ENCODE peak calls at places on chromosomes 6 and 20, in nine cellular contexts. F, H, Z, V, W, D, R, C and G are unnamed samples.

GRCh38 chr20:61252601-61253263 is 671 bp downstream of the CDH4 start:
- DNase-seq in V (no peak), H (no peak), D (no peak), C (peak; percentile 24), W (no peak), Z (no peak), R (no peak), F (no peak), G (no peak)

GRCh38 chr6:27517928-27518787 is 45.3 kb upstream of the ZNF184 start:
- DNase-seq in H (no peak), R (no peak), Z (peak; percentile 28), C (no peak), F (no peak), D (no peak), V (no peak), W (no peak), G (no peak)

GRCh38 chr6:122495612-122496011 is 24.0 kb upstream of the SERINC1 start:
- DNase-seq in F (no peak), R (no peak), D (no peak), H (no peak), W (no peak), V (no peak), C (no peak), Z (no peak), G (no peak)

GRCh38 chr6:36336779-36337194 is at the start of gene BNIP5:
- DNase-seq in H (no peak), Z (no peak), F (no peak), W (no peak), D (no peak), R (no peak), C (no peak), V (no peak), G (no peak)

GRCh38 chr6:137740967-137741761 is 125.9 kb upstream of the TNFAIP3 start:
- DNase-seq in C (no peak), Z (no peak), D (no peak), R (no peak), V (no peak), F (no peak), H (no peak), W (no peak), G (no peak)

GRCh38 chr6:155026366-155027045 is 31.4 kb downstream of the TIAM2 start:
- DNase-seq in W (no peak), V (peak; percentile 82), Z (no peak), F (no peak), R (no peak), D (no peak), H (peak; percentile 16), C (peak; percentile 73), G (peak; percentile 38)

GRCh38 chr20:43975096-43975768 is 60.6 kb downstream of the TOX2 start:
- DNase-seq in R (no peak), Z (no peak), H (no peak), V (peak; percentile 86), W (no peak), D (no peak), C (peak; percentile 34), F (no peak), G (no peak)

GRCh38 chr20:5114403-5114802 is 5.4 kb downstream of the PCNA start:
- DNase-seq in V (no peak), Z (no peak), C (no peak), W (no peak), F (no peak), H (no peak), R (no peak), D (no peak), G (no peak)

GRCh38 chr6:31174378-31174777 is 3.9 kb upstream of the POU5F1 start:
- DNase-seq in C (no peak), R (no peak), Z (no peak), V (no peak), F (no peak), H (no peak), W (no peak), D (no peak), G (no peak)

GRCh38 chr6:14748679-14749078 is 497.2 kb upstream of the JARID2 start:
- DNase-seq in Z (no peak), R (no peak), W (no peak), C (no peak), F (no peak), V (no peak), H (no peak), D (no peak), G (no peak)

GRCh38 chr20:61333484-61334108 is 81.5 kb downstream of the CDH4 start:
- DNase-seq in F (peak; percentile 64), D (no peak), R (no peak), Z (no peak), H (no peak), C (no peak), W (no peak), V (no peak), G (no peak)

GRCh38 chr6:82980086-82980485 is 85.6 kb downstream of the UBE3D start:
- DNase-seq in C (peak; percentile 72), F (no peak), V (no peak), H (no peak), R (no peak), Z (no peak), D (no peak), W (no peak), G (no peak)

GRCh38 chr20:2544211-2544610 is 7.8 kb downstream of the TMC2 start:
- DNase-seq in Z (no peak), W (no peak), F (no peak), D (no peak), V (no peak), C (no peak), R (no peak), H (no peak), G (no peak)

GRCh38 chr20:9878096-9878495 is 39.2 kb upstream of the PAK5 start:
- DNase-seq in R (no peak), C (no peak), W (no peak), Z (no peak), F (no peak), V (no peak), H (no peak), D (no peak), G (no peak)

GRCh38 chr20:11924923-11925322 is 7.2 kb downstream of the BTBD3 start:
- DNase-seq in F (no peak), V (no peak), W (no peak), R (no peak), Z (no peak), C (no peak), H (no peak), D (no peak), G (no peak)

GRCh38 chr20:11810316-11811130 is 107.2 kb upstream of the BTBD3 start:
- DNase-seq in H (no peak), C (peak; percentile 15), W (no peak), Z (no peak), R (no peak), D (no peak), V (no peak), F (no peak), G (no peak)

GRCh38 chr6:85662251-85662650 is 19.6 kb upstream of the SYNCRIP start:
- DNase-seq in V (no peak), H (no peak), W (no peak), D (no peak), R (no peak), F (no peak), Z (no peak), C (no peak), G (no peak)

GRCh38 chr6:85660181-85660611 is 17.5 kb upstream of the SYNCRIP start:
- DNase-seq in Z (no peak), D (no peak), V (peak; percentile 72), F (no peak), C (peak; percentile 40), R (no peak), H (no peak), W (no peak), G (no peak)
- TF ChIP-seq CTCF in Z (no peak), D (no peak), V (peak; percentile 43), F (no peak), C (peak; percentile 13), R (no peak), H (no peak), W (no peak), G (no peak)

DNA sequence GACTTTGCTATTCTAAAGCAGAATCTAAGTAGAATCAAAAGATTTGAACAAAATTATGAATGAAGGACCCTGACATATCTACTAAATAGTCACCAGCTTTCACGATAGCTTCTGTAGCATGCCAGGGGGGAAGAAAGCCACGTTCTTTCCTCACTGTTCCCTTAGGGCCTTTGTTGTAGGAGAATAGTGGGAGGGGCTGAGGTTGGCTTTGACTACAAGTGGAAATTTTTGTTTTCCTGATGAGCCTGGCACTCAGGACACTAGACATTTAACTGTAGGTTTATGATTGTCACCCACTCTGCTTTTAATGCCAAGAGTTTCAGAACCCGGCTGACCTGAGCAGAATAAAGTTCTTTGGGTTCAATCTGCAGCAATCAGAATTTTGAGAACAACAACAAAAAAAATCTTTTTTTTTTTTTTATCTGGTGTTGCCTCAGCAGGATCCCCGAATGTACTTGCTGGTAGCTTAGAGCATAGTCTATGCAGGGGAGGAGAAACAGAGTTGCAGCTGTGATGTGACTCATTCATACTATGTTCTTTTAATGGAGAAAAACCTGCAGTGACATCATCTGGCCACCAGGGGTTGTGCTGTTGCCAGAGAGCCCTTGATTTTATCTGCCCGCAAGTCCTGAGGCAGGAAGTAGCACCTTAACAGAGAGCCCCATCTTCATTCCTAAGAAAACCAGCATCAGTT is 38.5 kb downstream of the TPD52L1 start:
- DNase-seq in R (peak; percentile 31), F (no peak), D (peak; percentile 42), W (peak; percentile 34), V (peak; percentile 58), Z (peak; percentile 72), C (peak; percentile 88), H (peak; percentile 20), G (peak; percentile 32)
- H3K27ac ChIP-seq in R (no peak overlapping the region), F (no peak overlapping the region), D (no peak overlapping the region), W (no peak overlapping the region), V (no peak overlapping the region), Z (no peak overlapping the region), C (no peak overlapping the region), H (no peak overlapping the region), G (peak overlapping the region; percentile 79)

DNA sequence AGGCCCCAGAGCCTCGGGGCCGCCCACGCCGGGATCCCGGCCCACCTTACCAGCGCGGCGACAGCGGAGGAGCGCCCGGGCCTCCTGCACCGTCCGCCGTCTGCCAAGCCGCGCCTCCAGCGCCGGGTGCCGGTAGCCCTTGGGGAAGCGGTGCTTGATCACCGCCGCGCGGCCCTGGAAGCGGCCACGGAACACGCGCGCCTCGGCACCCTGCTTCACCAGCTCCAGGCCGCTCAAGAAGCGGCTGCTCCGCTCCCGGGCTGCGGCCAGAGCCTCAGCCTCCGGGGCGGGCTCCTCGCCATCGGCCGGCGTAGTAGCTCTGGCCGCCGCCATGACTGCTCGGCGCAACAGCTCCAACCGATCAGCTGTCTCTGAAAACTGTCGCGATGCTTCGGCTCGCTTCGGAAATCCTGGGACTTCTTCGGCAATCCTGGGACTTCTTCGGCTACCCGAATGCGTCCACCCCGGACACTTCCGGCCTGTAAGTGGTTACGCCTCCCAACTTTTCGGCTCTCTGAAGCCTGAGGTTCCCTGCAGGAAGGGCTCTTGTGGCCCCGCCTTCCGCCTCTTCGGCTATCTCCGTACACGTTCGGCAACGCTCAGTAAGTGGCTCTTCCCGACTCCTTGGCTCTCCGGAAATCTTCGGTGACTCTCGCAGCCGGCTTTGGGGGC is at the start of gene TP53RK:
- DNase-seq in Z (peak; percentile 98), H (peak; percentile 98), V (peak; percentile 99), W (peak; percentile 99), C (peak; percentile 100), D (peak; percentile 92), F (peak; percentile 99), R (peak; percentile 93), G (peak; percentile 99)
- TF ChIP-seq CTCF in Z (no peak), H (no peak), V (no peak), W (peak; percentile 90), C (no peak), D (peak; percentile 28), F (peak; percentile 55), R (no peak), G (peak; percentile 46)

GRCh38 chr6:47319867-47320266 is 10.2 kb upstream of the TNFRSF21 start:
- DNase-seq in W (no peak), F (no peak), H (no peak), D (no peak), R (no peak), Z (no peak), V (no peak), C (no peak), G (no peak)
- H3K27ac ChIP-seq in W (no peak overlapping the region), F (no peak overlapping the region), H (no peak overlapping the region), D (no peak overlapping the region), R (no peak overlapping the region), Z (no peak overlapping the region), V (no peak overlapping the region), C (no peak overlapping the region), G (no peak overlapping the region)